ENCODE peak calls at places on chromosomes 2 and 18, in four cellular contexts. W is thoracic aorta, F is MM.1S, L is AG09319. K is an unnamed sample.
A peak's percentile ranks its signal among the peaks of the same experiment; 100 is the strongest.

GRCh38 chr18:3245853-3246635 is 1.6 kb upstream of the MYL12A start:
- DNase-seq in L (peak; percentile 56), F (peak; percentile 89), W (peak; percentile 50), K (peak; percentile 76)

GRCh38 chr2:241953324-241953851 is 83.9 kb downstream of the RTP5 start:
- DNase-seq in L (no peak), W (no peak), F (no peak), K (no peak)

GRCh38 chr2:234840336-234840735 is 111.5 kb upstream of the SH3BP4 start:
- DNase-seq in L (peak; percentile 67), F (no peak), W (no peak), K (no peak)

GRCh38 chr2:240970816-240971215 is 27.6 kb upstream of the SNED1 start:
- DNase-seq in L (no peak), F (no peak), W (no peak), K (no peak)

GRCh38 chr2:143936758-143937562 is 583.0 kb downstream of the ZEB2 start:
- DNase-seq in F (no peak), L (no peak), W (no peak), K (peak; percentile 65)

GRCh38 chr2:105697781-105698449 is 46.8 kb upstream of the NCK2 start:
- DNase-seq in L (no peak), W (no peak), F (no peak), K (no peak)

GRCh38 chr2:143426296-143426695 is 297.1 kb downstream of the ARHGAP15 start:
- DNase-seq in W (no peak), L (peak; percentile 22), F (no peak), K (no peak)

GRCh38 chr2:200963129-200963917 is at the start of gene ORC2:
- DNase-seq in W (peak; percentile 65), L (peak; percentile 81), F (peak; percentile 92), K (peak; percentile 96)

GRCh38 chr2:127829845-127830246 is 18.9 kb upstream of the WDR33 start:
- DNase-seq in W (no peak), F (peak; percentile 99), L (no peak), K (peak; percentile 80)

GRCh38 chr18:53698907-53699306 is 525.6 kb downstream of the MBD2 start:
- DNase-seq in W (no peak), F (peak; percentile 29), L (peak; percentile 5), K (peak; percentile 30)
- TF ChIP-seq CTCF in W (peak; percentile 41), F (peak; percentile 48), L (peak; percentile 68), K (peak; percentile 34)

GRCh38 chr2:42390401-42390969 is 29.5 kb upstream of the COX7A2L start:
- DNase-seq in W (no peak), L (no peak), F (no peak), K (no peak)

GRCh38 chr2:42383855-42384530 is 23.0 kb upstream of the COX7A2L start:
- DNase-seq in F (no peak), W (no peak), L (no peak), K (no peak)

GRCh38 chr2:42382144-42382543 is 21.1 kb upstream of the COX7A2L start:
- DNase-seq in W (no peak), F (no peak), L (no peak), K (no peak)

GRCh38 chr2:42386684-42387083 is 25.7 kb upstream of the COX7A2L start:
- DNase-seq in F (no peak), W (no peak), L (no peak), K (peak; percentile 44)

DNA sequence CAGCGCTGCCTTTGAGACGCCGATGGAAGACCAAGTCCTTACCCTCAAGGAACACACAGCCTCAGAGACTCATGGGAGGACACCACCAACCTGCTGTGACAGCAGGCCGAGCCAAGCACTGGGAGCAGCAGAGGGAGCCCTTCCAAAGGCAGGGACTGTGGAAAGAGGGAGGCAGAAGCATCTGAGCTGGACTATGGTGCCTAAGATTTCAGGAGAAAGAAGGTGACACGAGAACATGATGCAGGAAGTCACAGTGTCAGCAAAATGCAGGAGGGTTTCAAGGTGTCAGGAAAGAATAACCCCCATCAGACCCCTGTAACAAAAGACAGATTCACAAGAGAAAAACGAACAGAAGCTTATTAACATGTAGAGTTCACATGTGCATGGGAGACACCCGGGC is 24.2 kb upstream of the COX7A2L start:
- DNase-seq in F (no peak), L (no peak), W (no peak), K (no peak)
- TF ChIP-seq CTCF in F (no peak), L (peak; percentile 22), W (no peak), K (no peak)

DNA sequence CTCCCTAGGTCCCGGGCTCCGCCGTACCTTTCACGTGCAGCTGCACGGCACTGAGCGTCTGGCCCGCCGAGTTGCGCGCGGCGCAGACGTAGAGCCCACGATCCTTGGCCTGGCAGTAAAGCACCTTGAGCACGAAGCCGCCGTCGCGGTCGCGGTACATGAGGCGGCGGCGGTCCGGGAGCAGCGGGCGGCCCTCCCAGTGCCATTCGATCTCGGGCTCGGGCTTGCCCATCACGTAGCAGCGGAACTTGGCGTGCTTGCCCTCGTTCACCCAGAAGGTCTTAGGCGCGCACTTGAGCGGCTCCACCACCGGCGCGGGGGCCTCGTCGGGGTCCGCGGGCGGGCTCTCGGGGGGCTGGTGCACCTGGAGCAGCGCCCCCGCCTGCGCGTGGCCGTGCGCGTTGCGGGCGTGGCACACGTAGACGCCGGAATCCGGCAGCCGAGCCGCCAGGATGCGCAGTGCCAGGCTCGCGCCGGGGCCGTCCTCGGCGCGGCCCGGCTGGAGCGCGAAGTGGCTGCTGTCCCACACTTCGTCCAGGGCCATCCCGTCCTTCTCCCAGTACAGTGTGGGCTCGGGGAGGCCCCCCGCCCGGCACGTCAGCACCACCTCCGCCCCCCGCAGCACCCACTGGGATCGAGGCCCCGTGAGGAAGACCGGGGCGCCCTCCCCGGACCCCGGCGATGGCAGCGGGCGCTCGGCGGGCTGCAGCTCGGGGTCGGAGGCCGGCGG is 980 bp downstream of the OBSL1 start:
- DNase-seq in L (no peak), F (no peak), W (no peak), K (no peak)
- TF ChIP-seq CTCF in L (no peak), F (no peak), W (no peak), K (no peak)

GRCh38 chr2:177296047-177296446 is 31.5 kb upstream of the NFE2L2 start:
- DNase-seq in W (no peak), L (no peak), F (peak; percentile 52), K (peak; percentile 63)
- TF ChIP-seq CTCF in W (peak; percentile 32), L (peak; percentile 10), F (peak; percentile 51), K (peak; percentile 25)

DNA sequence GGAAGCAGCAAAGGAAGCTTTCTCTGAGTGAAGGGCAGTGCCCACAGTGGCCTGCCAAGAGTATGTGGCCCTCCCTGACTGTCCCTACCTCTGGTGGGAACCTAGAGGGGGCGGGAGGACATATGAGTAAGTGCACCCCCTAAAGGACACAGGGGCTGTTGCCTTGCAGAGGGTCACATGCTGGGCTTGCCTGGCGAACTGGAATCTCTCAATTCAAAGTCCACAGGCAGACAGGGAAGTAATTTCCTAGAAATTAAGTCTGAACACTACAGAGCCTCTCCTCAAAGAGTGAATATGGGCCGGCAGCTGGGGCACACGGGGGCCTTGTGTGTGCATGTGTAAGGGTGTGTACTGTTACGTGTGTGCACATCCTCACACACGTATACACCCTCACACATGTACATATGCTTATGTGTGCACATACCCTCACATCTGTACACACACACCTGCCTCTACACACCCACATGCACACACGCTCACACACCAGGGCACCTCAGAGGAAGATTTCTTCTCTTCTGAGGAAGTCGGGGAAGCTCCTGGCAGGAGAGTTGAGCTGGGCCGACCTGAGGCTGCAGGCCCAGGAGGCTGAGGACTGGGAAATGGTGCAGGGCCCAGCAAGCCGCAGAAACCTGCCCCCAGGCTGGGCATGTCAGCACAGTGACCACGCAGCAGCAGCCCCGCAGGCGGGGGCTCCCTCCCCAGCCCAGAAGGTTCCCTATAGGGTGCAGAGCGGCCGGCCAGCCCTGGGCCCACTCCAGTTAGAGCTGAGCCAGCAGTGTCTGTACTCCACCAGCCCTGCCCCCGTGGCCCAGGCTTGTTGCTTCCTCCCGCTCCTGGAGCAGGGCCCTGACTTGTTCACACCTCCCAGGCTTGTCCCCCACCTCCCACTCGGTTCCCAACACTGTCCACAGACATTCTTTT is 77.4 kb upstream of the TAF1B start:
- DNase-seq in L (no peak), F (no peak), W (no peak), K (no peak)
- TF ChIP-seq CTCF in L (no peak), F (no peak), W (no peak), K (no peak)

GRCh38 chr2:117411983-117412382 is 402.5 kb upstream of the DDX18 start:
- DNase-seq in W (no peak), F (no peak), L (no peak), K (no peak)
- TF ChIP-seq CTCF in W (no peak), F (peak; percentile 27), L (no peak), K (no peak)

DNA sequence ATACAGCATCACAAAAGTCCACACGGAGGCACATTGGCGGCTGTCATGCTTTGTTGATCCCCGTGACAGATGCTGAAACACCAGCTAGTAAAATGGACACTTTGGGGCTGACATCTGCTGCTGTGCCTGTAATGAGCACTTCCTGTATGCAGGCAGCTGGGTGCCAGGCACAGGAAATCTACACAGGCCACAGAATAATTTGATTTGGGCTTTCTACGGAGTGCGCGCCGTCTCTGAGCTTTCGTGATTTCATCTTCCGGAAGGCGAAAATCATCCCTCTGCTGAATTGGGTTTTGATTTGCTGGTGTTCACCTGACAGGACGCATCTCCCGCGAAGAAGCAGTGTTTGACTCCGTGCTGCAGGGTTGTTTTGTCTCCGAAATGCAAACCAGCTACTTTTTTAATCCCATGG is 250.3 kb downstream of the EIPR1 start:
- DNase-seq in F (no peak), W (no peak), L (no peak), K (no peak)
- TF ChIP-seq CTCF in F (no peak), W (no peak), L (no peak), K (no peak)

GRCh38 chr2:24926602-24927252 is 6.7 kb upstream of the ADCY3 start:
- DNase-seq in L (no peak), F (no peak), W (no peak), K (no peak)

GRCh38 chr2:24925815-24926214 is 5.8 kb upstream of the ADCY3 start:
- DNase-seq in L (no peak), F (no peak), W (no peak), K (no peak)

GRCh38 chr2:24929230-24929629 is 9.2 kb upstream of the ADCY3 start:
- DNase-seq in L (no peak), F (no peak), W (no peak), K (no peak)

GRCh38 chr2:24926220-24926601 is 6.2 kb upstream of the ADCY3 start:
- DNase-seq in F (no peak), W (no peak), L (no peak), K (no peak)

DNA sequence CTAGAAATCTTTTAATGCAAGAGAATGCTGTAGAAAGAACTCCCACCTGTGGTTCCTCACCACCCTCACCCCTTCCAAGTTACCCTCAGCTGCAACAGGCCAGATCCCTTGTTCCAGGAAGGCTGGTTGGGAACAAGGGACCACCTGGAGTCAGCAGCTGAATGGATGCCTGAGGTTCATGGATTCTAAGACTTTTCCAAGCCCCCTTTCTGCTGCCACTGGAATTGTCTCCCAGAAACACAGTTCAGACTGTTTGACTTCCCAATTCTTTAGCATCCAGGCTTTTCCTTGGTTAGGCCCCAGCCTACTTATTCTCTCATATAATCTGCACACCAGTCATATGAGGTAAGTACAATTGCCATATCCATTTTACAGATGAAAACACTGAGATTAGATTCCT is 8.0 kb upstream of the ADCY3 start:
- DNase-seq in W (no peak), F (no peak), L (no peak), K (no peak)
- TF ChIP-seq CTCF in W (no peak), F (no peak), L (no peak), K (no peak)

K was measured in GM13976.